ENCODE peak calls at places on chromosomes 6 and 20, in six cellular contexts. One of them, this sample, is unnamed.

GRCh38 chr6:40957616-40958492 is 81.2 kb downstream of the UNC5CL start:
- DNase-seq in fibroblast of villous mesenchyme: peak
- DNase-seq in AG09319: peak
- DNase-seq in heart left ventricle: no peak
- DNase-seq in fibroblast of gingiva: peak
- DNase-seq in bronchial epithelial cell: peak
- DNase-seq in this sample: peak

GRCh38 chr6:10991115-10991514 is 53.0 kb downstream of the ELOVL2 start:
- DNase-seq in heart left ventricle: no peak
- DNase-seq in fibroblast of gingiva: no peak
- DNase-seq in bronchial epithelial cell: no peak
- DNase-seq in fibroblast of villous mesenchyme: no peak
- DNase-seq in AG09319: no peak
- DNase-seq in this sample: peak

GRCh38 chr6:156256161-156256560 is 521.0 kb upstream of the ARID1B start:
- DNase-seq in bronchial epithelial cell: no peak
- DNase-seq in AG09319: no peak
- DNase-seq in fibroblast of gingiva: no peak
- DNase-seq in heart left ventricle: no peak
- DNase-seq in fibroblast of villous mesenchyme: no peak
- DNase-seq in this sample: no peak

GRCh38 chr6:110875548-110876169 is 1.1 kb downstream of the AMD1 start:
- DNase-seq in fibroblast of gingiva: no peak
- DNase-seq in AG09319: no peak
- DNase-seq in bronchial epithelial cell: no peak
- DNase-seq in heart left ventricle: peak
- DNase-seq in fibroblast of villous mesenchyme: peak
- DNase-seq in this sample: no peak

GRCh38 chr6:69835414-69836179 is 30.8 kb upstream of the COL19A1 start:
- DNase-seq in heart left ventricle: no peak
- DNase-seq in AG09319: peak
- DNase-seq in bronchial epithelial cell: peak
- DNase-seq in fibroblast of gingiva: peak
- DNase-seq in fibroblast of villous mesenchyme: peak
- DNase-seq in this sample: peak

GRCh38 chr6:141562801-141563763 is 569.6 kb upstream of the GJE1 start:
- DNase-seq in heart left ventricle: peak
- DNase-seq in fibroblast of gingiva: peak
- DNase-seq in AG09319: peak
- DNase-seq in bronchial epithelial cell: peak
- DNase-seq in fibroblast of villous mesenchyme: peak
- DNase-seq in this sample: peak

GRCh38 chr6:34315780-34316179 is 67.0 kb upstream of the SMIM29 start:
- DNase-seq in heart left ventricle: no peak
- DNase-seq in bronchial epithelial cell: no peak
- DNase-seq in AG09319: no peak
- DNase-seq in fibroblast of villous mesenchyme: no peak
- DNase-seq in fibroblast of gingiva: no peak
- DNase-seq in this sample: no peak

GRCh38 chr20:63108247-63108646 is 101.5 kb upstream of the BHLHE23 start:
- DNase-seq in fibroblast of villous mesenchyme: no peak
- DNase-seq in AG09319: no peak
- DNase-seq in heart left ventricle: peak
- DNase-seq in fibroblast of gingiva: no peak
- DNase-seq in bronchial epithelial cell: no peak
- DNase-seq in this sample: no peak

GRCh38 chr6:99736302-99736701 is 129.7 kb downstream of the PRDM13 start:
- DNase-seq in heart left ventricle: no peak
- DNase-seq in fibroblast of villous mesenchyme: no peak
- DNase-seq in bronchial epithelial cell: no peak
- DNase-seq in AG09319: no peak
- DNase-seq in fibroblast of gingiva: no peak
- DNase-seq in this sample: peak

GRCh38 chr6:160933256-160933655 is 58.3 kb upstream of the MAP3K4 start:
- DNase-seq in bronchial epithelial cell: no peak
- DNase-seq in heart left ventricle: peak
- DNase-seq in AG09319: no peak
- DNase-seq in fibroblast of villous mesenchyme: no peak
- DNase-seq in fibroblast of gingiva: no peak
- DNase-seq in this sample: no peak

GRCh38 chr6:11212625-11213024 is 19.8 kb downstream of the NEDD9 start:
- DNase-seq in heart left ventricle: peak
- DNase-seq in bronchial epithelial cell: peak
- DNase-seq in fibroblast of gingiva: peak
- DNase-seq in AG09319: peak
- DNase-seq in fibroblast of villous mesenchyme: peak
- DNase-seq in this sample: peak

GRCh38 chr20:4840831-4841230 is 119.1 kb downstream of the PRND start:
- DNase-seq in heart left ventricle: no peak
- DNase-seq in fibroblast of villous mesenchyme: no peak
- DNase-seq in bronchial epithelial cell: no peak
- DNase-seq in AG09319: no peak
- DNase-seq in fibroblast of gingiva: no peak
- DNase-seq in this sample: no peak

GRCh38 chr6:157143171-157143884 is 180.0 kb downstream of the TMEM242 start:
- DNase-seq in bronchial epithelial cell: no peak
- DNase-seq in fibroblast of villous mesenchyme: peak
- DNase-seq in fibroblast of gingiva: peak
- DNase-seq in heart left ventricle: peak
- DNase-seq in AG09319: peak
- DNase-seq in this sample: peak

This sample was measured in fibroblast of pulmonary artery.